ENCODE peak calls at places on chromosomes 13 and 19, in six cellular contexts. G is WERI-Rb-1; X is pancreas; P is CD8-positive, alpha-beta memory T cell; M is NCI-H1105; L is heart left ventricle. D is an unnamed sample.

GRCh38 chr13:106109391-106109791 is 426.1 kb downstream of the EFNB2 start:
- DNase-seq in G (no peak), X (no peak), P (no peak), M (no peak), L (no peak), D (no peak)

GRCh38 chr13:34256236-34256635 is 438.3 kb downstream of the RFC3 start:
- DNase-seq in G (no peak), X (no peak), P (no peak), M (no peak), L (no peak), D (no peak)

GRCh38 chr19:23287620-23288019 is 37.4 kb upstream of the ZNF724 start:
- DNase-seq in G (no peak), X (no peak), P (no peak), M (no peak), L (no peak), D (no peak)

GRCh38 chr19:12545267-12545666 is 6.0 kb downstream of the ZNF564 start:
- DNase-seq in G (no peak), X (no peak), P (no peak), M (no peak), L (no peak), D (no peak)

GRCh38 chr13:114077121-114077937 is 55.1 kb downstream of the RASA3 start:
- DNase-seq in G (no peak), X (no peak), P (no peak), M (no peak), L (no peak), D (no peak)

GRCh38 chr19:17234911-17235617 is 9.0 kb downstream of the OCEL1 start:
- DNase-seq in G (peak; percentile 71), X (no peak), P (peak; percentile 20), M (peak; percentile 60), L (peak; percentile 43), D (no peak)

GRCh38 chr13:40652588-40652940 is 13.9 kb downstream of the FOXO1 start:
- DNase-seq in G (no peak), X (no peak), P (no peak), M (no peak), L (no peak), D (no peak)

GRCh38 chr19:11092181-11092538 is 2.9 kb downstream of the LDLR start:
- DNase-seq in G (no peak), X (no peak), P (peak; percentile 65), M (no peak), L (no peak), D (no peak)

GRCh38 chr13:113750554-113751399 is 8.2 kb upstream of the TMEM255B start:
- DNase-seq in G (no peak), X (no peak), P (no peak), M (no peak), L (no peak), D (no peak)

GRCh38 chr19:4089400-4089908 is 22.8 kb upstream of the ZBTB7A start:
- DNase-seq in G (no peak), X (no peak), P (peak; percentile 70), M (no peak), L (peak; percentile 64), D (no peak)

GRCh38 chr19:7489609-7490044 is 792 bp upstream of the PEX11G start:
- DNase-seq in G (no peak), X (no peak), P (no peak), M (no peak), L (no peak), D (no peak)

GRCh38 chr19:15564534-15565168 is 50.4 kb upstream of the CYP4F8 start:
- DNase-seq in G (no peak), X (no peak), P (no peak), M (no peak), L (no peak), D (no peak)

GRCh38 chr13:66553391-66553790 is 676.7 kb downstream of the PCDH9 start:
- DNase-seq in G (no peak), X (no peak), P (no peak), M (no peak), L (no peak), D (no peak)

GRCh38 chr13:65679240-65679639 is 1550.9 kb downstream of the PCDH9 start:
- DNase-seq in G (no peak), X (no peak), P (no peak), M (no peak), L (no peak), D (no peak)

GRCh38 chr13:41352935-41353801 is 42.1 kb downstream of the NAA16 start:
- DNase-seq in G (no peak), X (no peak), P (peak; percentile 65), M (no peak), L (no peak), D (peak; percentile 54)

GRCh38 chr13:42422681-42423080 is 150.7 kb downstream of the AKAP11 start:
- DNase-seq in G (no peak), X (no peak), P (no peak), M (no peak), L (no peak), D (no peak)

GRCh38 chr19:14562660-14563589 is 8.9 kb downstream of the NDUFB7 start:
- DNase-seq in G (no peak), X (no peak), P (no peak), M (no peak), L (no peak), D (no peak)

GRCh38 chr13:41944635-41945401 is 16.1 kb downstream of the VWA8 start:
- DNase-seq in G (no peak), X (no peak), P (no peak), M (no peak), L (no peak), D (no peak)

GRCh38 chr13:108082481-108082880 is 132.9 kb downstream of the LIG4 start:
- DNase-seq in G (no peak), X (no peak), P (no peak), M (no peak), L (no peak), D (no peak)

GRCh38 chr19:19662866-19663291 is 597 bp downstream of the ATP13A1 start:
- DNase-seq in G (no peak), X (no peak), P (no peak), M (no peak), L (peak; percentile 71), D (no peak)

D was measured in foreskin keratinocyte.